ENCODE peak calls at places on chromosome 1, in eight cellular contexts. W is cardiac muscle cell; U is aorta; Z is heart left ventricle; I is CD8-positive, alpha-beta memory T cell; N is esophagus squamous epithelium; G is A549; H is psoas muscle. P is an unnamed sample.
A peak's percentile ranks its signal among the peaks of the same experiment; 100 is the strongest.

GRCh38 chr1:110638556-110638955 is 32.4 kb upstream of the KCNA2 start:
- DNase-seq in W (no peak), U (no peak), Z (no peak), I (no peak), N (no peak), G (no peak), H (no peak), P (no peak)

GRCh38 chr1:5601516-5601915 is 390.7 kb downstream of the NPHP4 start:
- DNase-seq in W (no peak), U (no peak), Z (no peak), I (no peak), N (no peak), G (no peak), H (no peak), P (no peak)

GRCh38 chr1:67987046-67987799 is 63.2 kb downstream of the DIRAS3 start:
- DNase-seq in W (peak; percentile 96), U (no peak), Z (no peak), I (no peak), N (no peak), G (peak; percentile 87), H (no peak), P (no peak)

GRCh38 chr1:184387069-184387870 is 441 bp downstream of the C1orf21 start:
- DNase-seq in W (peak; percentile 31), U (peak; percentile 83), Z (peak; percentile 63), I (peak; percentile 85), N (no peak), G (peak; percentile 13), H (peak; percentile 75), P (no peak)

GRCh38 chr1:47656719-47657685 is 219.2 kb downstream of the FOXD2 start:
- DNase-seq in W (peak; percentile 75), U (peak; percentile 93), Z (no peak), I (no peak), N (no peak), G (no peak), H (no peak), P (no peak)

GRCh38 chr1:228810855-228811654 is 75.8 kb downstream of the RHOU start:
- DNase-seq in W (no peak), U (no peak), Z (no peak), I (no peak), N (no peak), G (no peak), H (no peak), P (no peak)

GRCh38 chr1:231196728-231197127 is 34.9 kb downstream of the TRIM67 start:
- DNase-seq in W (no peak), U (peak; percentile 13), Z (no peak), I (no peak), N (no peak), G (no peak), H (no peak), P (no peak)

GRCh38 chr1:51924455-51924854 is 45.9 kb upstream of the NRDC start:
- DNase-seq in W (no peak), U (no peak), Z (no peak), I (no peak), N (no peak), G (no peak), H (no peak), P (no peak)

GRCh38 chr1:201503397-201504176 is 3.3 kb downstream of the CSRP1 start:
- DNase-seq in W (peak; percentile 99), U (peak; percentile 86), Z (peak; percentile 62), I (no peak), N (no peak), G (peak; percentile 93), H (no peak), P (peak; percentile 33)

GRCh38 chr1:67524143-67525052 is 94.2 kb upstream of the SERBP1 start:
- DNase-seq in W (no peak), U (no peak), Z (no peak), I (no peak), N (no peak), G (no peak), H (no peak), P (no peak)

GRCh38 chr1:204589409-204590038 is 73.3 kb downstream of the MDM4 start:
- DNase-seq in W (peak; percentile 15), U (no peak), Z (no peak), I (no peak), N (no peak), G (no peak), H (no peak), P (no peak)

GRCh38 chr1:11858968-11859871 is 475 bp upstream of the NPPB start:
- DNase-seq in W (peak; percentile 77), U (peak; percentile 89), Z (peak; percentile 72), I (peak; percentile 79), N (no peak), G (peak; percentile 37), H (peak; percentile 83), P (peak; percentile 39)

GRCh38 chr1:44225761-44226160 is 12.5 kb downstream of the DMAP1 start:
- DNase-seq in W (no peak), U (no peak), Z (no peak), I (no peak), N (no peak), G (peak; percentile 26), H (no peak), P (no peak)

GRCh38 chr1:64893921-64894320 is 72.4 kb downstream of the JAK1 start:
- DNase-seq in W (no peak), U (no peak), Z (no peak), I (no peak), N (no peak), G (no peak), H (no peak), P (no peak)
- H3K4me1 ChIP-seq in W (peaks cover 34% of the 10 kb centered on the region), U (peaks cover 4% of the 10 kb centered on the region), Z (peaks cover 95% of the 10 kb centered on the region), I (peaks cover 89% of the 10 kb centered on the region), N (peaks cover 17% of the 10 kb centered on the region), G (peaks cover 92% of the 10 kb centered on the region), H (peaks cover 72% of the 10 kb centered on the region), P (peaks cover 6% of the 10 kb centered on the region)

GRCh38 chr1:208631057-208631456 is 386.9 kb upstream of the PLXNA2 start:
- DNase-seq in W (no peak), U (no peak), Z (no peak), I (no peak), N (no peak), G (no peak), H (no peak), P (no peak)
- H3K4me3 ChIP-seq in W (no peak overlapping the region), U (no peak overlapping the region), Z (no peak overlapping the region), I (no peak overlapping the region), N (no peak overlapping the region), G (no peak overlapping the region), H (no peak overlapping the region), P (no peak overlapping the region)

GRCh38 chr1:33931115-33931475 is 67.2 kb downstream of the HMGB4 start:
- DNase-seq in W (no peak), U (no peak), Z (no peak), I (no peak), N (no peak), G (no peak), H (no peak), P (no peak)
- H3K9me3 ChIP-seq in W (no peaks in the 10 kb centered on the region), U (no peaks in the 10 kb centered on the region), Z (no peaks in the 10 kb centered on the region), I (no peaks in the 10 kb centered on the region), N (no peaks in the 10 kb centered on the region), G (no peaks in the 10 kb centered on the region), H (no peaks in the 10 kb centered on the region), P (no peaks in the 10 kb centered on the region)

DNA sequence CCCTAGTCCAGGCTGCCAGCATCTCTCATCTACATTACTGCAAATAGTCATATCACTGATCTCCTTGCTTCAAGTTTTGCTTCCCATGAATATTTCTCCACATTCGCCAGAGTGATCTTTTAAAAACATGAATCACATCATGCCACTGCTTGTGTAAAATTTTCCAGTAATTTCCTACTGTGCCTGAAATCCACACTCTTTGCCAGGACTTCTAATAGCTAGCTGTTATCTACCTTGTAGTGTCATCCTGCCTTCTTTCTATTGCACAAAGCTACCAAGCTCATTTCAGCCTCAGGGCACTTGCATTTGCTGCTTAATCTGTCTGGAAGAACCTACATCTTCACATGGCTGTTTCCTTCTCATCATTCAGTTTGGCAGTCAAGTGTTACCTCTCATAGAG is 33.9 kb upstream of the ZNF362 start:
- DNase-seq in W (no peak), U (no peak), Z (no peak), I (no peak), N (no peak), G (no peak), H (no peak), P (no peak)
- H3K4me1 ChIP-seq in W (no peaks in the 10 kb centered on the region), U (no peaks in the 10 kb centered on the region), Z (peaks cover 11% of the 10 kb centered on the region), I (no peaks in the 10 kb centered on the region), N (peaks cover 19% of the 10 kb centered on the region), G (no peaks in the 10 kb centered on the region), H (no peaks in the 10 kb centered on the region), P (no peaks in the 10 kb centered on the region)

GRCh38 chr1:19668893-19669292 is 4.2 kb downstream of the HTR6 start:
- DNase-seq in W (no peak), U (no peak), Z (no peak), I (no peak), N (no peak), G (no peak), H (no peak), P (no peak)

GRCh38 chr1:19665044-19665455 is 375 bp downstream of the HTR6 start:
- DNase-seq in W (no peak), U (no peak), Z (no peak), I (no peak), N (no peak), G (no peak), H (no peak), P (no peak)

GRCh38 chr1:19664453-19665043 is at the start of gene HTR6:
- DNase-seq in W (no peak), U (no peak), Z (no peak), I (no peak), N (no peak), G (no peak), H (no peak), P (peak; percentile 62)

GRCh38 chr1:19665456-19666138 is 922 bp downstream of the HTR6 start:
- DNase-seq in W (no peak), U (no peak), Z (no peak), I (no peak), N (no peak), G (no peak), H (no peak), P (no peak)

GRCh38 chr1:19666139-19666465 is 1.4 kb downstream of the HTR6 start:
- DNase-seq in W (no peak), U (no peak), Z (no peak), I (no peak), N (no peak), G (no peak), H (no peak), P (no peak)
- H3K4me3 ChIP-seq in W (no peak overlapping the region), U (no peak overlapping the region), Z (no peak overlapping the region), I (no peak overlapping the region), N (no peak overlapping the region), G (no peak overlapping the region), H (no peak overlapping the region), P (no peak overlapping the region)

GRCh38 chr1:152447484-152447883 is 33.4 kb upstream of the CRNN start:
- DNase-seq in W (no peak), U (no peak), Z (no peak), I (no peak), N (no peak), G (no peak), H (no peak), P (no peak)

GRCh38 chr1:152451254-152451653 is 37.2 kb upstream of the CRNN start:
- DNase-seq in W (no peak), U (no peak), Z (no peak), I (no peak), N (no peak), G (no peak), H (no peak), P (no peak)

GRCh38 chr1:152448496-152448895 is 34.4 kb upstream of the CRNN start:
- DNase-seq in W (no peak), U (no peak), Z (no peak), I (no peak), N (no peak), G (no peak), H (no peak), P (no peak)

GRCh38 chr1:152448095-152448494 is 34.0 kb upstream of the CRNN start:
- DNase-seq in W (no peak), U (no peak), Z (no peak), I (no peak), N (no peak), G (no peak), H (no peak), P (no peak)

GRCh38 chr1:152449661-152450060 is 35.6 kb upstream of the CRNN start:
- DNase-seq in W (no peak), U (no peak), Z (no peak), I (no peak), N (no peak), G (no peak), H (no peak), P (no peak)
- H3K9me3 ChIP-seq in W (no peaks in the 10 kb centered on the region), U (no peaks in the 10 kb centered on the region), Z (no peaks in the 10 kb centered on the region), I (no peaks in the 10 kb centered on the region), N (no peaks in the 10 kb centered on the region), G (no peaks in the 10 kb centered on the region), H (no peaks in the 10 kb centered on the region), P (no peaks in the 10 kb centered on the region)